ENCODE peak calls at places on chromosomes 3 and 15, in nine cellular contexts. M, O, N, G, F, D, P, U and X are unnamed samples.

GRCh38 chr3:184180165-184180564 is 5.5 kb downstream of the AP2M1 start:
- DNase-seq in D (no peak), P (peak), G (no peak), M (peak), U (no peak), O (no peak), N (no peak), F (no peak), X (no peak)

GRCh38 chr3:148903022-148903442 is 37.9 kb downstream of the CPA3 start:
- DNase-seq in U (peak), O (no peak), N (no peak), F (no peak), M (peak), P (peak), D (no peak), G (peak), X (no peak)

GRCh38 chr15:83533548-83533947 is 86.4 kb downstream of the SH3GL3 start:
- DNase-seq in M (no peak), N (no peak), P (no peak), U (no peak), D (no peak), O (no peak), F (no peak), G (no peak), X (no peak)

GRCh38 chr3:46400000-46400734 is 6.7 kb downstream of the CCR5AS start:
- DNase-seq in M (peak), N (peak), U (peak), G (no peak), O (no peak), P (peak), D (peak), F (no peak), X (no peak)

GRCh38 chr3:4019509-4019908 is 220.3 kb downstream of the LRRN1 start:
- DNase-seq in F (no peak), P (no peak), G (no peak), O (no peak), D (no peak), U (no peak), M (no peak), N (no peak), X (no peak)

GRCh38 chr3:71547254-71548198 is 36.0 kb downstream of the FOXP1 start:
- DNase-seq in M (no peak), G (peak), D (peak), P (peak), F (peak), O (no peak), N (no peak), U (no peak), X (no peak)

GRCh38 chr3:137300703-137301102 is 342.9 kb downstream of the IL20RB start:
- DNase-seq in M (no peak), O (no peak), G (no peak), P (no peak), U (no peak), D (no peak), N (no peak), F (no peak), X (no peak)

GRCh38 chr15:49171790-49172189 is 1.7 kb downstream of the GALK2 start:
- DNase-seq in D (no peak), G (no peak), M (no peak), P (no peak), F (peak), N (no peak), U (no peak), O (no peak), X (no peak)

GRCh38 chr3:14915636-14916222 is 31.7 kb upstream of the NR2C2 start:
- DNase-seq in M (no peak), P (no peak), G (no peak), U (peak), N (no peak), D (no peak), O (no peak), F (no peak), X (no peak)
- TF ChIP-seq CTCF in M (no peak), P (peak), G (no peak), U (peak), N (no peak), D (peak), O (no peak), F (no peak), X (no peak)

GRCh38 chr3:18825586-18826157 is 322.6 kb upstream of the KCNH8 start:
- DNase-seq in F (no peak), N (no peak), G (no peak), M (no peak), U (no peak), O (no peak), P (no peak), D (no peak), X (no peak)
- H3K4me3 ChIP-seq in F (no peak), N (no peak), G (no peak), M (no peak), U (no peak), O (no peak), P (no peak), D (no peak), X (no peak)

DNA sequence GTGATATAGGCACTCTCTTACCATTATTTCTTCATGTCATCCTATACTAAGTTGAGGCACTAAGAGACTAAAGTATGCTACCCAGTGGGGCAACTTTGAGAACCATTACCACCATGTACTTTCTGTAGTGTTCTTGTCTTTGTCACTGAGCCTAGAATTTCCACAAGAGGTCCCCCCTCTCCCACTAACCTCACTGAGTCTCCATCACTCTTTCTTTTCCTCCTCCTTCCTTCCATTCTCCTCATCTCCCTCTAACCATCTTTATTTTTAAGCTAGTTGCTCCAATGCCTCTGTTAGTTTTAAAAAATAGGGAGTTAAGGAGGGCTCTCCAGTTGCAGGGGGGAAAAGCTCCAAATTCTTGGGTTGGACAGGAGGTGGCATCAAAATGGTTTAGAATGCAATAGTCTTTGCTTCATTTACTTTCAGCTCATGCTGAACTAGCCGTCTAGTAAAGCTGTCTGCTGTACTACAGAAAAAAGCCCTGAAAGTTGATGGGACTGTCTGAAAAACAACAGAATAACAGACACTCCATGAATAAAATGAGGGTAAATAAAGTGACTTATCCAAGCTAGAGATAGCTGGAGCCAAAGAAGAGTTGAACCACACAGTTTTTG is 85.1 kb upstream of the MYRIP start:
- DNase-seq in G (no peak), M (no peak), U (no peak), D (no peak), N (no peak), P (no peak), O (no peak), F (no peak), X (no peak)
- TF ChIP-seq CTCF in G (no peak), M (no peak), U (no peak), D (peak), N (peak), P (peak), O (no peak), F (no peak), X (peak)

GRCh38 chr15:34366271-34367043 is 539 bp downstream of the LPCAT4 start:
- DNase-seq in N (peak), F (peak), G (peak), P (peak), M (peak), D (peak), O (peak), U (peak), X (no peak)

GRCh38 chr15:34370129-34370528 is 3.1 kb upstream of the LPCAT4 start:
- DNase-seq in U (no peak), P (no peak), M (no peak), O (no peak), G (no peak), F (no peak), D (no peak), N (no peak), X (no peak)

GRCh38 chr15:34365836-34366235 is 1.2 kb downstream of the LPCAT4 start:
- DNase-seq in F (no peak), M (no peak), N (no peak), D (no peak), G (no peak), O (no peak), U (no peak), P (no peak), X (no peak)

GRCh38 chr15:34365073-34365825 is 1.7 kb downstream of the LPCAT4 start:
- DNase-seq in G (no peak), U (no peak), N (peak), F (no peak), P (no peak), O (no peak), M (no peak), D (no peak), X (no peak)

DNA sequence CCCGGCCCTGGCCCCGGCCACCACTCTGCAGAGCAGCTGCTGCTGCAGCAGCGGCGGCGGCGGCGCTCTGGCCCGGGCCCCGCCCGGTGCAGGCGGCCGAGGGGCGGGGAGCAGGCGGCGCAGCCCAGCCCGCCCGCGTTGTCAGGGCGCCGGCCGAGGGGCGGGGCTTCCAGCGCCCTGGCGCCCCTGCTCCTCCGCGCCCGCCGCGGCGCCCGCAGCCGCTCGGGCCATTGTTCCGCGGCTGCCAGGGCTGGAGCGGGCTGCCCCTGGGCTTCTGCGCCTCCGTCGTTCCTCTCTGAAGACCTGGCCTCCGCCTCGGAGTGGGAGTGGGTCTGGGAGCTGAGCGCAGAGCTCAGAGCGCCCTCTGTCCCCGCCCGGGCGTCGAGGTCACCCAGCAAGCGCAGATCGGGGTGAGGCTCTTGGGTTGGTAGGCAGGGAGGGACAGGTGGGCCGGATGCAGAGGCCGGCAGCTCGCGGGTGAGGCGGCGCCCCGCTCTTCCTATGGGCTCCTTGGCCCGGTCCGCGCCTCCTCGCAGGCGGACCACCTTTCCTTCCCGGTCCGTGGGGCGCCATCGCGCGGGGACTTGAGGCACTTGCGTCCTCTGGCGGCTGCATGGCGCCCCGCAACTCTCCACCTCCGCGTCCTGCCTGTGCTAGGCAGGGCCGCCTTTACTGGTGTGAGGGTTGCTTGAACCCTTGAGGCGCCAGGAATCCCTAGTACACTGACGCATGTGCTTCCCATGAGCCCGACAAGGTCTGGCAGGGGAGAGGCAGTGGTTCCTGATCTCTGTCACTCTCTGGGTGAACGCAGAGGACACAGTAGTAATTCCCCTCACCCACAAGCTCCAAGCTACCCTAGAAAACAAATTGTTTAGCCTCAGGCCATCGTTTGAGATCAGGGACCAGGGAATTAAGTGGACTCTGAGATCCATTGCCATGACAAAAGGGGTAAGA is at the start of gene LPCAT4:
- DNase-seq in N (peak), G (peak), D (peak), U (peak), O (peak), F (peak), M (peak), P (peak), X (peak)
- H3K4me3 ChIP-seq in N (peak), G (peak), D (peak), U (peak), O (peak), F (peak), M (peak), P (peak), X (peak)